ENCODE peak calls at places on chromosomes 11 and 22, in ten cellular contexts. V is cardiac muscle cell; J is left lung; D is heart right ventricle; U is SK-N-MC; C is pancreas; Q is aorta; P is CD8-positive, alpha-beta memory T cell; A is endodermal cell; Y is thoracic aorta. M is an unnamed sample.

GRCh38 chr11:121967131-121967689 is 148.8 kb downstream of the BLID start:
- DNase-seq in V (no peak), J (no peak), D (no peak), U (no peak), C (no peak), Q (no peak), P (no peak), A (no peak), Y (no peak), M (peak; percentile 5)

GRCh38 chr11:121550247-121551132 is 97.7 kb upstream of the SORL1-AS1 start:
- DNase-seq in V (no peak), J (no peak), D (no peak), U (no peak), C (no peak), Q (no peak), P (no peak), A (no peak), Y (no peak), M (no peak)

GRCh38 chr22:27461470-27461869 is 340.1 kb downstream of the MN1 start:
- DNase-seq in V (peak; percentile 70), J (no peak), D (no peak), U (no peak), C (no peak), Q (peak; percentile 80), P (no peak), A (peak; percentile 94), Y (peak; percentile 10), M (no peak)

GRCh38 chr11:57167125-57167839 is 14.5 kb upstream of the LRRC55 start:
- DNase-seq in V (no peak), J (no peak), D (no peak), U (no peak), C (no peak), Q (no peak), P (no peak), A (no peak), Y (no peak), M (no peak)

GRCh38 chr22:49271831-49272230 is 555.8 kb downstream of the BRD1 start:
- DNase-seq in V (no peak), J (no peak), D (no peak), U (no peak), C (no peak), Q (no peak), P (no peak), A (peak; percentile 8), Y (no peak), M (no peak)

GRCh38 chr22:42397332-42398246 is 34.6 kb downstream of the NFAM1 start:
- DNase-seq in V (no peak), J (no peak), D (peak; percentile 34), U (no peak), C (no peak), Q (no peak), P (no peak), A (no peak), Y (no peak), M (no peak)

GRCh38 chr11:25910090-25910489 is 421.8 kb upstream of the ANO3 start:
- DNase-seq in V (no peak), J (no peak), D (no peak), U (no peak), C (no peak), Q (no peak), P (no peak), A (no peak), Y (no peak), M (no peak)

GRCh38 chr11:86440305-86440716 is 65.6 kb downstream of the CCDC81 start:
- DNase-seq in V (peak; percentile 93), J (no peak), D (peak; percentile 39), U (no peak), C (no peak), Q (no peak), P (no peak), A (no peak), Y (no peak), M (no peak)

GRCh38 chr11:99020324-99021225 is at the start of gene CNTN5:
- DNase-seq in V (peak; percentile 54), J (peak; percentile 82), D (peak; percentile 12), U (no peak), C (peak; percentile 34), Q (peak; percentile 83), P (no peak), A (peak; percentile 90), Y (no peak), M (no peak)

GRCh38 chr11:7595016-7595869 is 78.1 kb downstream of the CYB5R2 start:
- DNase-seq in V (peak; percentile 64), J (no peak), D (no peak), U (no peak), C (no peak), Q (no peak), P (no peak), A (peak; percentile 69), Y (no peak), M (no peak)

GRCh38 chr11:85099522-85099921 is 527.6 kb downstream of the DLG2 start:
- DNase-seq in V (no peak), J (no peak), D (no peak), U (no peak), C (no peak), Q (no peak), P (no peak), A (no peak), Y (no peak), M (no peak)

GRCh38 chr11:82980292-82980691 is 78.8 kb downstream of the DDIAS start:
- DNase-seq in V (peak; percentile 67), J (no peak), D (no peak), U (no peak), C (no peak), Q (no peak), P (no peak), A (no peak), Y (no peak), M (no peak)

GRCh38 chr11:105741488-105742020 is 131.7 kb downstream of the GRIA4 start:
- DNase-seq in V (no peak), J (no peak), D (no peak), U (no peak), C (no peak), Q (no peak), P (no peak), A (no peak), Y (no peak), M (no peak)

GRCh38 chr22:39136317-39136716 is 16.2 kb downstream of the CBX7 start:
- DNase-seq in V (no peak), J (peak; percentile 34), D (no peak), U (no peak), C (peak; percentile 10), Q (peak; percentile 72), P (no peak), A (peak; percentile 47), Y (no peak), M (no peak)

GRCh38 chr11:45804806-45805304 is at the start of gene SLC35C1:
- DNase-seq in V (peak; percentile 96), J (peak; percentile 100), D (peak; percentile 97), U (peak; percentile 34), C (peak; percentile 98), Q (peak; percentile 99), P (peak; percentile 95), A (peak; percentile 98), Y (peak; percentile 88), M (peak; percentile 97)
- H3K27ac ChIP-seq in V (peak within 1 kb of the TSS; percentile 73), J (peak within 1 kb of the TSS; percentile 89), D (peak within 1 kb of the TSS; percentile 83), U (no peak within 1 kb of the TSS), C (peak within 1 kb of the TSS; percentile 88), Q (peak within 1 kb of the TSS; percentile 42), P (peak within 1 kb of the TSS; percentile 74), A (peak within 1 kb of the TSS; percentile 24), Y (peak within 1 kb of the TSS; percentile 82), M (peak within 1 kb of the TSS; percentile 71)

DNA sequence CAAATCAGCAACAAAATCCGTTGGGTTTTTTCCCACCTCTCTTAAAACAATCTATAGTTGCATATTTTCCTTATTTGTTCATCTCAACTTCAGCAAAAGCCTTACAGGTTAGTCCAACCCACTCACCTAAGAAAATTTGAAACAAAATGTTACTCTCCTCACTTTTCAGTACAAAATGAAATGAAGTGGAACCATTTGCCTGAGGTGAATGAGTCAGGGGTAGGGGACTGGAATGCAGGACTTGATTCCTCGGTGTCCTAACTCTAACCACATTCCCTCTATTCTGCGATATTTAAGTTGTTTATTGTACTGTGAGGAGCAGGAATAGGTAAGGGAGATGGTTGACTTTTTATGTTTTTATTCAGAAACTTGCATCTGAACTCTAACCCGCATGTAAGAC is 16.4 kb downstream of the ATP5MG start:
- DNase-seq in V (no peak), J (no peak), D (no peak), U (no peak), C (no peak), Q (no peak), P (no peak), A (no peak), Y (no peak), M (no peak)
- H3K27ac ChIP-seq in V (no peak overlapping the region), J (no peak overlapping the region), D (no peak overlapping the region), U (no peak overlapping the region), C (no peak overlapping the region), Q (no peak overlapping the region), P (no peak overlapping the region), A (no peak overlapping the region), Y (no peak overlapping the region), M (no peak overlapping the region)

GRCh38 chr11:67392182-67392715 is 463 bp downstream of the RAD9A start:
- DNase-seq in V (no peak), J (peak; percentile 61), D (no peak), U (no peak), C (no peak), Q (no peak), P (no peak), A (no peak), Y (no peak), M (no peak)

GRCh38 chr11:67391304-67392181 is at the start of gene RAD9A:
- DNase-seq in V (peak; percentile 95), J (peak; percentile 98), D (peak; percentile 95), U (peak; percentile 32), C (peak; percentile 96), Q (peak; percentile 98), P (peak; percentile 96), A (peak; percentile 98), Y (peak; percentile 78), M (peak; percentile 94)

GRCh38 chr11:67389477-67389876 is 2.3 kb upstream of the RAD9A start:
- DNase-seq in V (no peak), J (peak; percentile 45), D (no peak), U (no peak), C (peak; percentile 55), Q (no peak), P (no peak), A (peak; percentile 93), Y (no peak), M (no peak)

GRCh38 chr11:67393437-67393836 is 1.7 kb downstream of the RAD9A start:
- DNase-seq in V (no peak), J (peak; percentile 80), D (no peak), U (no peak), C (no peak), Q (no peak), P (no peak), A (no peak), Y (no peak), M (no peak)

DNA sequence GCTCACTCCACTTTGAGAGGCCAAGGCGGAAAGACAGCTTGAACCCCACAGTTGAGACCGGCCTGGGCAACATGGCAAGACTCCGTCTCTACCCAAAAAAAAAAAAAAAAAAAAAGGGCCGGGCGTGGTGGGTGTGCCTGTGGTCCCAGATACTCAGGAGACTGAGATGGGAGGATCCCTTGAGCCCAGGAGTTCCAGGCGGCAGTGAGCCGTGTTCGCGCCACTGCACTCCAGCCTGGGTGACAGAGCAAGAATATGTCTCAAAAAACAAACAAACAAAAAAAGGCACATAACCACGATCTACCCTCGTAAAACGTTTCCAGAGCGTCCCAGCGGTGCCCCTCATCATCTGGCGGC is 861 bp upstream of the RAD9A start:
- DNase-seq in V (no peak), J (no peak), D (no peak), U (no peak), C (no peak), Q (no peak), P (no peak), A (no peak), Y (no peak), M (no peak)
- H3K27ac ChIP-seq in V (peak overlapping the region; percentile 94), J (peak overlapping the region; percentile 49), D (peak overlapping the region; percentile 91), U (peak overlapping the region; percentile 91), C (peak overlapping the region; percentile 77), Q (no peak overlapping the region), P (peak overlapping the region; percentile 83), A (peak overlapping the region; percentile 90), Y (peak overlapping the region; percentile 73), M (peak overlapping the region; percentile 88)

GRCh38 chr11:29300441-29300840 is 716.4 kb downstream of the KCNA4 start:
- DNase-seq in V (peak; percentile 60), J (no peak), D (no peak), U (no peak), C (no peak), Q (no peak), P (no peak), A (no peak), Y (no peak), M (no peak)
- H3K27ac ChIP-seq in V (no peak overlapping the region), J (no peak overlapping the region), D (no peak overlapping the region), U (no peak overlapping the region), C (no peak overlapping the region), Q (peak overlapping the region; percentile 68), P (no peak overlapping the region), A (no peak overlapping the region), Y (no peak overlapping the region), M (no peak overlapping the region)